ENCODE peak calls at places on chromosomes 12 and 14, in five cellular contexts. J, P, W, L and M are unnamed samples.

GRCh38 chr12:110227138-110227537 is 53.9 kb upstream of the ATP2A2 start:
- DNase-seq in J (no peak), P (no peak), W (no peak), L (no peak), M (no peak)

GRCh38 chr12:126663304-126664094 is 1598.3 kb downstream of the AACS start:
- DNase-seq in J (no peak), P (peak; percentile 7), W (peak; percentile 75), L (no peak), M (peak; percentile 82)

GRCh38 chr14:104442611-104443390 is 136.8 kb upstream of the C14orf180 start:
- DNase-seq in J (no peak), P (no peak), W (no peak), L (no peak), M (no peak)

GRCh38 chr12:112349440-112349839 is 32.8 kb downstream of the HECTD4 start:
- DNase-seq in J (no peak), P (no peak), W (no peak), L (no peak), M (no peak)

GRCh38 chr14:63508033-63508432 is 35.1 kb downstream of the PPP2R5E start:
- DNase-seq in J (no peak), P (peak; percentile 27), W (no peak), L (no peak), M (peak; percentile 72)

GRCh38 chr14:99947695-99948094 is 117.5 kb upstream of the EVL start:
- DNase-seq in J (no peak), P (no peak), W (no peak), L (no peak), M (no peak)

GRCh38 chr14:49982522-49982951 is 89.7 kb downstream of the ARF6 start:
- DNase-seq in J (no peak), P (no peak), W (no peak), L (peak; percentile 49), M (no peak)

GRCh38 chr14:76974365-76974764 is 54.1 kb downstream of the IRF2BPL start:
- DNase-seq in J (no peak), P (no peak), W (no peak), L (no peak), M (no peak)

GRCh38 chr12:66915312-66915904 is 236.5 kb upstream of the GRIP1 start:
- DNase-seq in J (no peak), P (no peak), W (peak; percentile 66), L (no peak), M (no peak)

GRCh38 chr12:110109037-110109836 is 14.9 kb upstream of the IFT81 start:
- DNase-seq in J (peak; percentile 69), P (no peak), W (peak; percentile 26), L (peak; percentile 77), M (no peak)